ENCODE peak calls at places on chromosomes 2 and 18, in five cellular contexts. W, L, N, Y and U are unnamed samples.

GRCh38 chr2:165691615-165692014 is 102.4 kb downstream of the GALNT3 start:
- ATAC-seq in N (no peak), Y (no peak), L (no peak), W (no peak), U (no peak)

GRCh38 chr2:197269815-197270214 is 40.8 kb downstream of the ANKRD44 start:
- ATAC-seq in L (peak), W (no peak), Y (no peak), N (no peak), U (no peak)

GRCh38 chr2:159187095-159187494 is 99.4 kb downstream of the WDSUB1 start:
- ATAC-seq in N (no peak), W (no peak), L (no peak), Y (no peak), U (no peak)

GRCh38 chr2:183926433-183926832 is 671.9 kb upstream of the ZNF804A start:
- ATAC-seq in N (no peak), W (no peak), L (no peak), Y (no peak), U (no peak)

GRCh38 chr18:76687271-76688006 is 134.9 kb upstream of the ZNF236 start:
- ATAC-seq in L (peak), N (no peak), W (peak), Y (peak), U (peak)

GRCh38 chr18:13233746-13234527 is 15.4 kb downstream of the LDLRAD4 start:
- ATAC-seq in Y (no peak), L (no peak), W (no peak), N (peak), U (no peak)

GRCh38 chr2:11250400-11251277 is 93.8 kb downstream of the ROCK2 start:
- ATAC-seq in L (no peak), Y (no peak), W (no peak), N (no peak), U (no peak)

GRCh38 chr2:157901325-157901724 is 25.2 kb upstream of the ACVR1 start:
- ATAC-seq in Y (no peak), L (no peak), W (no peak), N (no peak), U (no peak)

GRCh38 chr2:83899271-83899670 is 559.8 kb downstream of the SUCLG1 start:
- ATAC-seq in L (no peak), Y (no peak), W (no peak), N (no peak), U (no peak)

GRCh38 chr2:86211796-86212188 is 12.5 kb downstream of the MRPL35 start:
- ATAC-seq in Y (no peak), N (peak), L (no peak), W (no peak), U (no peak)

GRCh38 chr18:63238711-63239110 is 80.9 kb downstream of the BCL2 start:
- ATAC-seq in N (no peak), W (no peak), L (no peak), Y (no peak), U (no peak)

GRCh38 chr2:179377296-179377695 is 112.7 kb upstream of the SESTD1 start:
- ATAC-seq in L (no peak), Y (no peak), W (no peak), N (no peak), U (no peak)

GRCh38 chr2:12548906-12549305 is 167.8 kb upstream of the TRIB2 start:
- ATAC-seq in Y (no peak), N (no peak), L (no peak), W (no peak), U (no peak)

GRCh38 chr18:9876867-9877654 is 8.7 kb upstream of the TXNDC2 start:
- ATAC-seq in L (peak), W (peak), N (peak), Y (no peak), U (peak)

GRCh38 chr2:73359915-73360697 is 25.5 kb upstream of the ALMS1 start:
- ATAC-seq in L (no peak), N (no peak), Y (no peak), W (no peak), U (no peak)

GRCh38 chr2:37874470-37874869 is 50.6 kb upstream of the RMDN2 start:
- ATAC-seq in N (no peak), Y (no peak), W (no peak), L (no peak), U (no peak)

GRCh38 chr18:24818451-24818850 is 358.0 kb downstream of the HRH4 start:
- ATAC-seq in Y (no peak), W (no peak), N (no peak), L (peak), U (no peak)

GRCh38 chr2:224379210-224379609 is 22.7 kb downstream of the FAM124B start:
- ATAC-seq in L (no peak), N (no peak), W (no peak), Y (no peak), U (no peak)

GRCh38 chr2:232537079-232537478 is 2.4 kb upstream of the CHRNG start:
- ATAC-seq in Y (no peak), N (peak), W (no peak), L (peak), U (no peak)

GRCh38 chr2:231923951-231924888 is 2.0 kb downstream of the NPPC start:
- ATAC-seq in L (no peak), W (no peak), Y (no peak), N (no peak), U (no peak)

GRCh38 chr18:10400534-10400933 is 53.9 kb upstream of the APCDD1 start:
- ATAC-seq in W (no peak), L (peak), Y (peak), N (no peak), U (no peak)